ENCODE peak calls at places on chromosomes 13 and 19, in five cellular contexts. H, B, V, M and C are unnamed samples.

GRCh38 chr19:41537789-41538188 is 38.2 kb upstream of the CEACAM21 start:
- DNase-seq in H (no peak), B (no peak), V (no peak), M (no peak), C (no peak)

GRCh38 chr13:57638147-57638890 is 6.8 kb downstream of the PCDH17 start:
- DNase-seq in H (no peak), B (no peak), V (no peak), M (no peak), C (no peak)

GRCh38 chr13:83794627-83795026 is 87.6 kb downstream of the SLITRK1 start:
- DNase-seq in H (no peak), B (no peak), V (no peak), M (no peak), C (no peak)

GRCh38 chr19:55647732-55648656 is at the start of gene CCDC106:
- DNase-seq in H (peak; percentile 82), B (peak; percentile 86), V (peak; percentile 39), M (peak; percentile 75), C (no peak)

GRCh38 chr19:33624586-33625153 is 2.9 kb downstream of the CHST8 start:
- DNase-seq in H (no peak), B (no peak), V (no peak), M (no peak), C (no peak)

GRCh38 chr19:55838906-55839305 is 2.6 kb downstream of the NLRP4 start:
- DNase-seq in H (no peak), B (no peak), V (no peak), M (no peak), C (no peak)

GRCh38 chr13:109706015-109706715 is 80.2 kb downstream of the IRS2 start:
- DNase-seq in H (no peak), B (no peak), V (no peak), M (no peak), C (no peak)

GRCh38 chr19:23778566-23778965 is 19.9 kb upstream of the ZNF681 start:
- DNase-seq in H (no peak), B (no peak), V (no peak), M (no peak), C (peak; percentile 11)

GRCh38 chr19:5113101-5113557 is 144.2 kb downstream of the KDM4B start:
- DNase-seq in H (no peak), B (no peak), V (no peak), M (peak; percentile 72), C (no peak)

GRCh38 chr13:112982281-112983041 is 13.4 kb downstream of the MCF2L start:
- DNase-seq in H (no peak), B (no peak), V (no peak), M (no peak), C (no peak)

GRCh38 chr13:112980441-112980840 is 11.4 kb downstream of the MCF2L start:
- DNase-seq in H (no peak), B (no peak), V (no peak), M (peak; percentile 51), C (no peak)

GRCh38 chr13:112983042-112983305 is 14.0 kb downstream of the MCF2L start:
- DNase-seq in H (no peak), B (no peak), V (no peak), M (no peak), C (no peak)

GRCh38 chr13:112979406-112979902 is 10.4 kb downstream of the MCF2L start:
- DNase-seq in H (no peak), B (no peak), V (no peak), M (no peak), C (no peak)

DNA sequence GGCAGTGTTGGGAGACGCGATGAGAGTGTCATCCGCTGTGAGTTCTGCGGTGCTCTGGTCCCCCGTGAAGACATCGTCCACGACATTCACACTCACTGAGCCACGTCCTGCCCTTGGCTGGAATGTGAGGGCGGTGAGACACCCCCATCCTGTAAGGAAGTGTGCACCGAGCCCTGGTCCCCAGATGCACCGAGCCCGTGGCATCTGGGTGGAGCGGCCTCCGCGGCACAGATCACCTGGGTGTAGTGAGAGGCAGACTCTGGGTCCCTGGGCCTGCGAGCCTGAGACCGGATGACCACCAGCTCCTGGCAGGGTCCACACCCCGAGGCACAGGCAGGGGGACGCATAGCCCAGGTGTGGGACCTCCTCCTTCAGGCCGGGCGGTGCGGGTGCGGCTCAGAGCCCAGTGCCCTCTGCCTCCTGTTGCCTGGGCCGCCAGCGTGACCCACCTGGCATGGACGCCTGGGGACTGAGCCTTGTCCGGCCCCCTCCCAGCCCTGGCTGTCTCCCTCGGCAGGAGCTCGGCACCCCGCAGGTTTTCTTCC is 12.4 kb downstream of the MCF2L start:
- DNase-seq in H (no peak), B (no peak), V (no peak), M (no peak), C (no peak)
- H3K4me1 ChIP-seq in H (peaks cover 16% of the 10 kb centered on the region), B (no peaks in the 10 kb centered on the region), V (no peaks in the 10 kb centered on the region), M (no peaks in the 10 kb centered on the region), C (no peaks in the 10 kb centered on the region)

GRCh38 chr19:10228393-10228792 is 2.7 kb downstream of the S1PR2 start:
- DNase-seq in H (no peak), B (no peak), V (no peak), M (no peak), C (no peak)

GRCh38 chr19:10226376-10227214 is 4.5 kb downstream of the S1PR2 start:
- DNase-seq in H (peak; percentile 86), B (peak; percentile 90), V (no peak), M (no peak), C (peak; percentile 94)

GRCh38 chr19:10226021-10226375 is 5.1 kb downstream of the S1PR2 start:
- DNase-seq in H (no peak), B (no peak), V (no peak), M (no peak), C (no peak)

GRCh38 chr19:10228925-10229324 is 2.2 kb downstream of the S1PR2 start:
- DNase-seq in H (peak; percentile 48), B (no peak), V (peak; percentile 53), M (peak; percentile 62), C (no peak)

GRCh38 chr19:10227215-10227971 is 3.7 kb downstream of the S1PR2 start:
- DNase-seq in H (no peak), B (peak; percentile 73), V (no peak), M (no peak), C (peak; percentile 73)
- H3K4me3 ChIP-seq in H (no peak overlapping the region), B (no peak overlapping the region), V (no peak overlapping the region), M (no peak overlapping the region), C (no peak overlapping the region)

GRCh38 chr19:19423322-19423721 is 17.8 kb downstream of the GATAD2A start:
- DNase-seq in H (no peak), B (no peak), V (no peak), M (no peak), C (no peak)
- H3K4me1 ChIP-seq in H (no peaks in the 10 kb centered on the region), B (peaks cover 54% of the 10 kb centered on the region), V (peaks cover 67% of the 10 kb centered on the region), M (no peaks in the 10 kb centered on the region), C (no peaks in the 10 kb centered on the region)

DNA sequence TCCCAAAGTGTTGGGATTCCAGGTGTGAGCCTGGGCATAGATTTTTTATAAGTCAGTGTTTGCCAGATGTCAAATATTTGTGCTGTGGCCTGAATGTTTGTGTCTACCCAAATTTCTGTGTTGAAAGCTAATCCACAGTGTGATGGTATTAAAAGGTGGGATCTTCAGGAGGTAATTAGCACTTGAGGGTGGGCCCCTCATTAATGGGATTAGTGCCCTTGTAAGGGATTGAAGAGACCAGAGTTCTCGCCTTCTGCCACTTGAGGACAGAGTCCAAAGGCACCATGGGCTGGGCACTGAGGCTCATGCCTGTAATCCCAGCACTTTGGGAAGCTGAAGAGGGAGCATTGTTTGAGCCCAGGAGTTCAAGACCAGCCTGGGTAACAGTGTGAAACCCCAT is 9.7 kb upstream of the FBXO17 start:
- DNase-seq in H (no peak), B (no peak), V (no peak), M (no peak), C (no peak)
- H3K4me3 ChIP-seq in H (no peak overlapping the region), B (no peak overlapping the region), V (no peak overlapping the region), M (no peak overlapping the region), C (no peak overlapping the region)

GRCh38 chr19:1172353-1173159 is 1.5 kb downstream of the SBNO2 start:
- DNase-seq in H (peak; percentile 68), B (peak; percentile 85), V (no peak), M (no peak), C (peak; percentile 81)
- H3K4me1 ChIP-seq in H (peaks cover 19% of the 10 kb centered on the region), B (peaks cover 24% of the 10 kb centered on the region), V (peaks cover 31% of the 10 kb centered on the region), M (peaks cover 10% of the 10 kb centered on the region), C (no peaks in the 10 kb centered on the region)

GRCh38 chr13:21014139-21014665 is 47.2 kb downstream of the LATS2 start:
- DNase-seq in H (peak; percentile 37), B (no peak), V (no peak), M (no peak), C (no peak)
- H3K4me3 ChIP-seq in H (no peak overlapping the region), B (no peak overlapping the region), V (no peak overlapping the region), M (no peak overlapping the region), C (no peak overlapping the region)